ENCODE peak calls at places on chromosomes 2 and 18, in six cellular contexts. O is testis, A is mucosa of descending colon, G is A549, Y is heart left ventricle, P is lung. L is an unnamed sample.

GRCh38 chr2:215777481-215778044 is 235.8 kb downstream of the MREG start:
- DNase-seq in O (no peak), P (no peak), Y (no peak), A (no peak), G (no peak), L (no peak)

GRCh38 chr2:129817175-129817574 is 162.3 kb upstream of the RAB6C start:
- DNase-seq in P (no peak), Y (no peak), A (no peak), G (no peak), O (no peak), L (no peak)

GRCh38 chr2:174051741-174052638 is 86.8 kb upstream of the SP3 start:
- DNase-seq in G (peak), P (no peak), A (peak), O (no peak), Y (no peak), L (no peak)

GRCh38 chr2:31886700-31887099 is 124.1 kb downstream of the MEMO1 start:
- DNase-seq in P (no peak), G (peak), O (no peak), Y (no peak), A (no peak), L (peak)

GRCh38 chr2:163466583-163466982 is 269.2 kb downstream of the FIGN start:
- DNase-seq in Y (no peak), G (no peak), A (no peak), P (no peak), O (no peak), L (no peak)

GRCh38 chr18:34802938-34803337 is 92.8 kb downstream of the DTNA start:
- DNase-seq in Y (no peak), O (no peak), G (no peak), P (no peak), A (no peak), L (no peak)

GRCh38 chr2:37742286-37742685 is 70.8 kb upstream of the CDC42EP3 start:
- DNase-seq in P (no peak), A (no peak), Y (no peak), G (no peak), O (no peak), L (no peak)

GRCh38 chr2:152743004-152743403 is 24.6 kb downstream of the ARL6IP6 start:
- DNase-seq in O (no peak), P (no peak), Y (no peak), A (no peak), G (peak), L (no peak)

GRCh38 chr2:60808330-60808801 is 52.3 kb downstream of the PAPOLG start:
- DNase-seq in P (no peak), O (peak), A (no peak), G (peak), Y (no peak), L (no peak)

DNA sequence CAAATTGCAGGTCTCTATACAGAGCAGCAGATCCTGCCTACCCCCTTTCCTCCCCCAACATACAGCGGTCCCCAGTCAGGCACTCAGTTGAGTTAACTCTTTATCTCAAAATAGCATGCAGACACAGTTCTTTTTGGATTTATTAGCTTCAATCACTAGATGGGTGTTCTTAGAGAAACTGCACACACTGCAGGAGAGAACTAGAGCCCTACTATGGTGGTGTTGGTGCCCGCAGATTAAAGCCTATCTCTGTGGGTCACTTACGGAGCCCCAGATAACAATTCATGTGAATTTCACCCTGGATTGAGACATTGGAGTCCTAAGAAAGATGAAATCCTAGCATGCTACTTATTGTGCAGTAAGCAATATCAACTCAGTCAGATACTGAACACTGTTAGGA is 11.9 kb downstream of the ADD2 start:
- DNase-seq in O (no peak), G (no peak), A (no peak), P (no peak), Y (no peak), L (no peak)
- H3K4me3 ChIP-seq in O (no peak), G (no peak), A (no peak), P (no peak), Y (no peak), L (no peak)

GRCh38 chr2:81481994-81482368 is 1177.4 kb upstream of the LRRTM1 start:
- DNase-seq in A (no peak), O (no peak), Y (no peak), G (peak), P (no peak), L (no peak)
- H3K4me3 ChIP-seq in A (no peak), O (peak), Y (no peak), G (no peak), P (no peak), L (no peak)

GRCh38 chr2:169822785-169823392 is 1.8 kb downstream of the METTL5 start:
- DNase-seq in Y (no peak), O (no peak), A (no peak), P (no peak), G (no peak), L (no peak)
- H3K4me3 ChIP-seq in Y (no peak), O (no peak), A (no peak), P (no peak), G (no peak), L (no peak)

GRCh38 chr2:240856151-240856980 is 12.3 kb upstream of the AGXT start:
- DNase-seq in P (no peak), G (peak), O (no peak), Y (no peak), A (no peak), L (no peak)
- H3K4me3 ChIP-seq in P (no peak), G (no peak), O (no peak), Y (no peak), A (no peak), L (no peak)

GRCh38 chr18:77004555-77005380 is 127.8 kb downstream of the MBP start:
- DNase-seq in G (no peak), O (peak), P (no peak), Y (no peak), A (no peak), L (no peak)
- H3K4me3 ChIP-seq in G (no peak), O (no peak), P (no peak), Y (no peak), A (no peak), L (no peak)

GRCh38 chr2:201152517-201152916 is 30.4 kb upstream of the CASP10 start:
- DNase-seq in G (no peak), P (no peak), A (no peak), O (no peak), Y (no peak), L (no peak)

GRCh38 chr2:201149064-201149820 is 33.3 kb downstream of the CFLAR start:
- DNase-seq in G (peak), A (no peak), Y (no peak), P (no peak), O (no peak), L (no peak)

GRCh38 chr2:201152999-201153398 is 29.9 kb upstream of the CASP10 start:
- DNase-seq in A (no peak), Y (no peak), O (no peak), G (no peak), P (no peak), L (no peak)

GRCh38 chr2:201150454-201151020 is 32.4 kb upstream of the CASP10 start:
- DNase-seq in Y (no peak), G (no peak), A (no peak), O (no peak), P (no peak), L (no peak)

GRCh38 chr2:201151127-201152074 is 31.5 kb upstream of the CASP10 start:
- DNase-seq in O (no peak), Y (no peak), A (no peak), P (no peak), G (peak), L (no peak)
- H3K4me3 ChIP-seq in O (no peak), Y (no peak), A (no peak), P (no peak), G (peak), L (no peak)

GRCh38 chr2:219396863-219397457 is 9.2 kb upstream of the DNPEP start:
- DNase-seq in G (no peak), A (no peak), Y (no peak), O (no peak), P (no peak), L (no peak)

GRCh38 chr2:219401621-219402020 is 13.9 kb upstream of the DNPEP start:
- DNase-seq in A (no peak), G (no peak), Y (no peak), O (no peak), P (no peak), L (no peak)

GRCh38 chr2:219399716-219400478 is 12.2 kb upstream of the DNPEP start:
- DNase-seq in O (no peak), A (no peak), G (no peak), Y (no peak), P (no peak), L (no peak)

GRCh38 chr2:219400562-219400961 is 12.8 kb upstream of the DNPEP start:
- DNase-seq in G (no peak), O (no peak), P (no peak), Y (no peak), A (no peak), L (no peak)

GRCh38 chr2:219398721-219399333 is 11.1 kb upstream of the DNPEP start:
- DNase-seq in Y (no peak), A (no peak), O (no peak), P (no peak), G (peak), L (no peak)
- H3K4me3 ChIP-seq in Y (no peak), A (no peak), O (no peak), P (no peak), G (no peak), L (no peak)

GRCh38 chr18:64099244-64099643 is 49.6 kb downstream of the LINC00305 start:
- DNase-seq in O (no peak), A (no peak), Y (no peak), P (no peak), G (no peak), L (no peak)
- H3K4me3 ChIP-seq in O (no peak), A (no peak), Y (no peak), P (no peak), G (no peak), L (no peak)

GRCh38 chr2:126797622-126798275 is 100.9 kb upstream of the TEX51 start:
- DNase-seq in P (no peak), A (no peak), G (no peak), O (no peak), Y (no peak), L (no peak)
- H3K4me3 ChIP-seq in P (no peak), A (no peak), G (no peak), O (no peak), Y (no peak), L (no peak)

L was measured in GM12864.